ENCODE peak calls at places on chromosomes 13 and 19, in five cellular contexts. E is DND-41, F is HepG2, U is H9, J is Karpas-422. P is an unnamed sample.
A peak's percentile ranks its signal among the peaks of the same experiment; 100 is the strongest.

GRCh38 chr13:23147827-23148226 is 33.0 kb upstream of the SGCG start:
- DNase-seq in E (no peak), F (no peak), U (peak; percentile 66), J (no peak), P (no peak)

GRCh38 chr13:114002009-114002544 is 28.2 kb upstream of the C13orf46 start:
- DNase-seq in E (no peak), F (no peak), U (no peak), J (no peak), P (no peak)

GRCh38 chr13:75480691-75481175 is 1.2 kb downstream of the TBC1D4 start:
- DNase-seq in E (no peak), F (peak; percentile 53), U (peak; percentile 72), J (no peak), P (peak; percentile 43)

GRCh38 chr13:31236211-31236786 is 36.5 kb downstream of the B3GLCT start:
- DNase-seq in E (peak; percentile 13), F (peak; percentile 31), U (no peak), J (peak; percentile 73), P (peak; percentile 35)

GRCh38 chr13:105572401-105572800 is 963.1 kb downstream of the EFNB2 start:
- DNase-seq in E (no peak), F (no peak), U (no peak), J (no peak), P (no peak)

GRCh38 chr19:18514800-18515682 is 6.8 kb downstream of the ELL start:
- DNase-seq in E (no peak), F (peak; percentile 99), U (no peak), J (no peak), P (no peak)

GRCh38 chr19:46875657-46876056 is 14.9 kb downstream of the ARHGAP35 start:
- DNase-seq in E (no peak), F (no peak), U (no peak), J (no peak), P (no peak)

GRCh38 chr13:42495256-42495655 is 78.7 kb upstream of the TNFSF11 start:
- DNase-seq in E (no peak), F (no peak), U (no peak), J (no peak), P (no peak)

GRCh38 chr19:17797397-17798201 is 2.7 kb downstream of the B3GNT3 start:
- DNase-seq in E (no peak), F (peak; percentile 95), U (no peak), J (no peak), P (no peak)

GRCh38 chr13:51773515-51773914 is 30.4 kb downstream of the DHRS12 start:
- DNase-seq in E (no peak), F (no peak), U (peak; percentile 19), J (no peak), P (no peak)

GRCh38 chr13:98650376-98651107 is 73.6 kb upstream of the STK24 start:
- DNase-seq in E (no peak), F (no peak), U (no peak), J (peak; percentile 67), P (no peak)

GRCh38 chr13:110390572-110390971 is 83.5 kb downstream of the COL4A2 start:
- DNase-seq in E (no peak), F (no peak), U (no peak), J (no peak), P (no peak)

DNA sequence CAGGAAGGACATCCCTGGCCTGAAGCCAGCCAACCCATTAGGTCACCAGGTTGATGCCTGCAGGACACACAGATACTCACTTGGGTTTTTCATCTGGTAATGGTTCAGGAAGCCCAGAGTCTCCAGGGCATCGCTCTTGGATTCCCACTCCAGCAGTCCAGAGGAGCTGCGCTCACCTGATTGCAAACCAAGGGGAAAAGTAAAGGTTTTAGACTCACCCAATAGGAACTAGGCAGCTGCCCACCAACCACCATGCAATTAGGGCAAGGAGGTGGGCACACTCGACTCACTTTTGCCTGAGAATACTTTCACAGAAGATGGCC is 5.7 kb upstream of the ECH1 start:
- DNase-seq in E (no peak), F (no peak), U (no peak), J (no peak), P (no peak)
- H3K9ac ChIP-seq in E (no peak overlapping the region), F (no peak overlapping the region), U (no peak overlapping the region), J (no peak overlapping the region), P (no peak overlapping the region)

GRCh38 chr19:12545267-12545666 is 6.0 kb downstream of the ZNF564 start:
- DNase-seq in E (no peak), F (peak; percentile 24), U (no peak), J (no peak), P (no peak)

GRCh38 chr19:12546068-12546467 is 5.2 kb downstream of the ZNF564 start:
- DNase-seq in E (no peak), F (no peak), U (no peak), J (no peak), P (no peak)

GRCh38 chr19:12544401-12544876 is 6.8 kb downstream of the ZNF564 start:
- DNase-seq in E (no peak), F (no peak), U (no peak), J (no peak), P (no peak)

GRCh38 chr19:12543855-12544254 is 7.4 kb downstream of the ZNF564 start:
- DNase-seq in E (no peak), F (no peak), U (no peak), J (no peak), P (no peak)

GRCh38 chr19:12546903-12547302 is 4.4 kb downstream of the ZNF564 start:
- DNase-seq in E (no peak), F (no peak), U (no peak), J (no peak), P (no peak)
- H4K20me1 ChIP-seq in E (peaks cover 16% of the 10 kb centered on the region), F (peaks cover 23% of the 10 kb centered on the region), U (no peaks in the 10 kb centered on the region), J (no peaks in the 10 kb centered on the region), P (no peaks in the 10 kb centered on the region)

DNA sequence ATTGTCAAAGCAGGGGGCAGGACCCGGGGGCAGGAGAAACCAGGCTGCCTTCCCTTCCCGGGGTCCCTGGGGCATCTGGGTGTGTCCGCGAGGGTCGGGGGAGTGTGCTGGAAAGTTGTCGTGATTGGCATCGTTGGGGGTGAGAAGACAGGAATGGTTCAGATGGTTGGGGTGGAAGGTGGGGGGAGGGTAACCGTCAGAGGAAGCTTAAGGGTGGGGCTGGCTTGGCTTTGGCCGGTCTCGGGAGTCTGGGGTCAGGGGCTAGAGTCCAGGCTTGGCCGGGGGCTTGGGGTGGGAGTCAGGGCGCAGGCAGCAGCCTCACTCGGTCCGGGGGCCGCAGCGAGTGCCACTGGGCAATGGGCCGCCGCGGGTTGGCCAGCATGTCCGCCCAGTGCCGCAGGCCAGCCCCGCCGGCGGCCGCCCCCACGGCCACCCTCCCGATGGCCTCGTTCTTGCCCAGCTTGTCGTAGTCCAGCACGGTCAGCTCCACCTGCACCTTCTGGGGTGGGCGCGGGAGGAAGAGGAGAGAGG is 6.8 kb upstream of the DNAAF3 start:
- DNase-seq in E (no peak), F (no peak), U (no peak), J (no peak), P (no peak)
- H3K9ac ChIP-seq in E (no peak overlapping the region), F (peak overlapping the region; percentile 10), U (no peak overlapping the region), J (no peak overlapping the region), P (no peak overlapping the region)

DNA sequence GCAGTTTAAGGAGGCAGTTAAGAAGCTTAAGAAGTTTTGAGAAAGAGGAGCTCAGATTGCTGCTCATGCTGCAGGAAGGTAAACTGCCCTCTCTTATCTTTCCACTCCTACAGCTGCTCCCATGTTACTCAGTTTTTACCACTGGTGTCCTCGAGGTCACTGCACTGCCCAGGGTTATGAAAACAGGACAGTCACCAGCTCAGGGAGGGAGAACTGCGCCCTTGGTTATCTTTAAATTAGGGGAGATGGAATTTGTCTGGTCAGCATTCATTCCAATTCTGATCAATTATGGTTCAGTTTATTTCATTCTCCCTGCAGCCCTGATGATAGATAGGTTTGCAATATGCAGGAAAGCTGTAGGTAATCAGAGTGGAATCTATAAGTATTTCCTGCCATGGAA is 10.8 kb upstream of the SLC46A3 start:
- DNase-seq in E (no peak), F (no peak), U (no peak), J (no peak), P (no peak)
- H4K20me1 ChIP-seq in E (no peaks in the 10 kb centered on the region), F (no peaks in the 10 kb centered on the region), U (no peaks in the 10 kb centered on the region), J (no peaks in the 10 kb centered on the region), P (no peaks in the 10 kb centered on the region)

DNA sequence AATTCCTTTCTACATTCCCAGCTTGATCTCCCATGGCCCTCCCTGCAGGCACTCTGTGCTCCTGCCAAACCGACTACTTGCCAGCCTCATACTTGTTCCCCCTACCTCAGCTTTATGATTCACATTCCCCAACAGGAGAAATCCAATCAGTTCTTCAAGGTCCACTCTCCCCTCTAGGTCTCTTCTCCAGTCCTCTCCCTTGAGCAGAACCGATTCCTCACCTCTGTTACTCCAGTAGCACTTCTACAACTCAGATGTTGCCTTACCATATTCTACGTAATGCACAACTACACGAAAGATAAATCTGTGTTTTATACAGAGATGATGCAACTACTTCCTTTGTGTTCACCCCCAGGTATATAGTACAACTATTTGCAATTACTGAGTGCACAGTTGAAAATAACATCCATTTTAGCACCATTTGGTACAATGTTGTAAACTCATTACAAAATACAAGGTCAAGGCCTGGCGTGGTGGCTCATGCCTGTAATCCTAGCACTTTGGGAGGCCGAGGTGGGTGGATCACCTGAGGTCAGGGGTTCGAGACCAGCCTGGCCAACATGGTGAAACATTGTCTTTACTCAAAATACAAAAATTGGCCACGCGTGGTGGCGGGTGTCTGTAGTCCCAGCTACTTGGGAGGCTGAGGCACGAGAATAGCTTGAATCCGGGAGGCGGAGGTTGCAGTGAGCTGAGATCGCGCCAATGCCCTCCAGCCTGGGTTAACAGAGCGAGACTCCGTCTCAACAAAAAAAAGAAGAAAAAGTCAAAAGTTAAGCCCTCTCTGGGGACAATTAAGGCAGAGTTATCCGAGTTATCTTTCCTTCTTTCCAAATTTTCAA is 2.9 kb upstream of the WBP4 start:
- DNase-seq in E (peak; percentile 49), F (no peak), U (no peak), J (peak; percentile 41), P (no peak)
- H3K9ac ChIP-seq in E (peak overlapping the region; percentile 95), F (peak overlapping the region; percentile 93), U (no peak overlapping the region), J (no peak overlapping the region), P (peak overlapping the region; percentile 71)

GRCh38 chr19:13013649-13014048 is 18.4 kb downstream of the NFIX start:
- DNase-seq in E (no peak), F (no peak), U (no peak), J (no peak), P (no peak)
- H4K20me1 ChIP-seq in E (peaks cover 31% of the 10 kb centered on the region), F (no peaks in the 10 kb centered on the region), U (peaks cover 2% of the 10 kb centered on the region), J (no peaks in the 10 kb centered on the region), P (no peaks in the 10 kb centered on the region)

GRCh38 chr13:77387607-77388200 is 60.8 kb upstream of the MYCBP2 start:
- DNase-seq in E (no peak), F (no peak), U (no peak), J (no peak), P (no peak)
- H3K9ac ChIP-seq in E (no peak overlapping the region), F (no peak overlapping the region), U (no peak overlapping the region), J (no peak overlapping the region), P (no peak overlapping the region)

DNA sequence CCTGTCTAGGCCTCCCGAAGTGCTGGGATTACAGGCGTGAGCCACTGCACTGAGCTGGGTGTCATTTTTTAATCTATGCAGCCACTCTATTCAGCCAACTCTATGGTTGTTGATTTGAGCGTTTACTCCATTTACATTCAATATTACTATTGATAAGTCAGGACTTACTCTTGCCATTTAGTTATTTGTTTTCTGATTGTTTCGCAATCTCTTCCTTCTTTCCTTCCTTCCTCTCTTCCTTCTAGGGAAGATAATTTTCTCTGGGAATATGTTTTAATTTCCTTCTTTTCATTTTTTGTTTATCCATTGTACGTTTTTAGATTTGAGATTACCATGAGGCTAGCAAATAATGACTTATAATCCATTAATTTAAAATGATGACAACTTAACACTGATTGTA is 2056.0 kb downstream of the OLFM4 start:
- DNase-seq in E (no peak), F (no peak), U (no peak), J (no peak), P (no peak)
- H4K20me1 ChIP-seq in E (no peaks in the 10 kb centered on the region), F (no peaks in the 10 kb centered on the region), U (no peaks in the 10 kb centered on the region), J (no peaks in the 10 kb centered on the region), P (no peaks in the 10 kb centered on the region)

P was measured in MM.1S.